ENCODE peak calls at places on chromosome 1, in six cellular contexts. D is dorsolateral prefrontal cortex, O is PC-3, J is stomach, Y is right lobe of liver, P is HAP-1. I is an unnamed sample.

GRCh38 chr1:118999348-119000071 is 11.4 kb upstream of the TBX15 start:
- DNase-seq in D (no peak), O (no peak), J (no peak), Y (no peak), P (no peak), I (no peak)

GRCh38 chr1:91402023-91402422 is 2.6 kb downstream of the HFM1 start:
- DNase-seq in D (no peak), O (peak; percentile 55), J (no peak), Y (no peak), P (peak; percentile 44), I (no peak)

GRCh38 chr1:73781257-73781656 is 416.7 kb downstream of the LRRIQ3 start:
- DNase-seq in D (no peak), O (peak; percentile 46), J (no peak), Y (no peak), P (no peak), I (no peak)

GRCh38 chr1:53578358-53578757 is 119.2 kb downstream of the DMRTB1 start:
- DNase-seq in D (no peak), O (no peak), J (no peak), Y (no peak), P (no peak), I (no peak)

GRCh38 chr1:74652711-74653131 is 20.9 kb downstream of the ERICH3 start:
- DNase-seq in D (no peak), O (peak; percentile 99), J (no peak), Y (no peak), P (peak; percentile 16), I (no peak)

GRCh38 chr1:29306471-29307140 is 70.3 kb downstream of the PTPRU start:
- DNase-seq in D (no peak), O (no peak), J (no peak), Y (peak; percentile 8), P (no peak), I (peak; percentile 27)

GRCh38 chr1:51234721-51235425 is 1.2 kb upstream of the RNF11 start:
- DNase-seq in D (peak; percentile 58), O (peak; percentile 89), J (peak; percentile 80), Y (peak; percentile 75), P (peak; percentile 12), I (no peak)

GRCh38 chr1:97844552-97845089 is 76.2 kb downstream of the DPYD start:
- DNase-seq in D (no peak), O (no peak), J (no peak), Y (no peak), P (no peak), I (no peak)

GRCh38 chr1:112504666-112505399 is 3.9 kb upstream of the WNT2B start:
- DNase-seq in D (no peak), O (no peak), J (no peak), Y (no peak), P (no peak), I (no peak)

GRCh38 chr1:212700892-212701819 is 1.5 kb upstream of the BATF3 start:
- DNase-seq in D (peak; percentile 60), O (peak; percentile 54), J (peak; percentile 39), Y (peak; percentile 56), P (peak; percentile 41), I (no peak)

GRCh38 chr1:71101839-71102376 is 21.1 kb upstream of the ZRANB2 start:
- DNase-seq in D (no peak), O (no peak), J (no peak), Y (no peak), P (no peak), I (no peak)

GRCh38 chr1:228465571-228466146 is 21.5 kb upstream of the RNF187 start:
- DNase-seq in D (no peak), O (no peak), J (no peak), Y (no peak), P (no peak), I (no peak)
- H3K27me3 ChIP-seq in D (peaks cover 23% of the 10 kb centered on the region), O (peaks cover 14% of the 10 kb centered on the region), J (peaks cover 99% of the 10 kb centered on the region), Y (peaks cover 11% of the 10 kb centered on the region), P (no peaks in the 10 kb centered on the region), I (no peaks in the 10 kb centered on the region)

DNA sequence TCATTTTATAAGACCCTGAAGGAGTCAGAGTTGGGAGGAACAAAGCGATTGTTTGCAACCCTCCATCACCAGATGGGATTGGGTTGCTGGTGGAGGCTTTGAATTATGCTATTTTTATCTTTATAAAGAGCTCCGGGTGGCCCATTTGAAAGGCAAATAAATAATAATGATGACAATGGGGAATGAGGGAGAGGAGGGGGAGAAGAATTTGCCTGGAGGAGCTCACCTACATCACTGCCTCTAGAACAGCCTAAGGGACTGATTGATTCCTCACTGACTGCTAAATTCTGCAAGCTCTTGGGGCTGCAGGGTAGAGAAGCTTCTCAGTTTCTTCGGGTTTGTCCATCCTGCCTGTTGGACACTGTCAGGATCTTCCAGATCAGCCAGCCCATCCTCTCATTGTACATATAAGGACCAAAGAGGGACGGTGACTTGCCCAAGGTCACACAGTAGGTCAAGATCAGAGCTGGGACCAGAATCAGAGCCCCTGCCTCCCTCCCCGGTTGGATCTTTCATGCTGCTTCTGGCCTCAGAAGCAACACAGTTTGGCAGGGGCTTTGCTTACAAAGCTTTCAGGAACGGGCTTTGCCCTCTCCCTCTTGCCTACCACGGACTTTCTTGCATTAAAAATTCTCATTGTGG is 130.8 kb upstream of the ZBTB40 start:
- DNase-seq in D (no peak), O (no peak), J (no peak), Y (no peak), P (peak; percentile 38), I (no peak)
- H3K4me3 ChIP-seq in D (no peak overlapping the region), O (no peak overlapping the region), J (no peak overlapping the region), Y (no peak overlapping the region), P (no peak overlapping the region), I (no peak overlapping the region)

GRCh38 chr1:231163831-231164427 is 2.1 kb downstream of the TRIM67 start:
- DNase-seq in D (no peak), O (no peak), J (no peak), Y (no peak), P (no peak), I (no peak)
- H3K27me3 ChIP-seq in D (peaks cover 4% of the 10 kb centered on the region), O (peaks cover 53% of the 10 kb centered on the region), J (peaks cover 89% of the 10 kb centered on the region), Y (peaks cover 16% of the 10 kb centered on the region), P (peaks cover 35% of the 10 kb centered on the region), I (peaks cover 71% of the 10 kb centered on the region)

DNA sequence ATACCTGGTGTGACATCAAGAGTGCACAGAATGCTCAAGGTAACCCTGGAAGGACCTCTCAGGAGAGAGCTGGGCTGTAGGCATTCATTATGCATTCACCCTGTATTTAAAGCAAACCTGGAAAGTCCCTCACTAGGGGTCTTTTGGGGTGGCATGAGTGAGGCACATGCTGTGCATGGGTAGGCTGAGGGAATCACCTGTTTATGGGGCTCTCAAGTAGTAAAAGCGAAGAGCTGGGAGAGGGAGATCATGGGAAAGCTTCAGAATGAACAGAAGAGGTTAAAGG is 736 bp downstream of the EFNA1 start:
- DNase-seq in D (no peak), O (no peak), J (no peak), Y (no peak), P (no peak), I (no peak)
- H3K4me3 ChIP-seq in D (peak overlapping the region; percentile 95), O (peak overlapping the region; percentile 85), J (peak overlapping the region; percentile 73), Y (peak overlapping the region; percentile 96), P (peak overlapping the region; percentile 54), I (peak overlapping the region; percentile 64)

GRCh38 chr1:14925336-14926136 is 228.0 kb upstream of the TMEM51 start:
- DNase-seq in D (no peak), O (no peak), J (no peak), Y (no peak), P (no peak), I (no peak)
- H3K27me3 ChIP-seq in D (no peaks in the 10 kb centered on the region), O (peaks cover 17% of the 10 kb centered on the region), J (peaks cover 61% of the 10 kb centered on the region), Y (peaks cover 13% of the 10 kb centered on the region), P (no peaks in the 10 kb centered on the region), I (no peaks in the 10 kb centered on the region)

I was measured in RWPE2.